ENCODE peak calls at places on chromosomes 12 and 14, in five cellular contexts. One of them, this sample, is unnamed. For H3K4me1 and H3K27me3, the result is how much of the 10 kb centered on the place peaks cover.

GRCh38 chr12:6604254-6605029 is 2.7 kb downstream of the CHD4 start:
- DNase-seq in K562: no peak
- DNase-seq in IMR-90: no peak
- DNase-seq in MM.1S: no peak
- DNase-seq in neuronal stem cell: no peak
- DNase-seq in this sample: no peak

GRCh38 chr12:105449406-105449805 is 118.9 kb downstream of the C12orf75 start:
- DNase-seq in K562: no peak
- DNase-seq in neuronal stem cell: no peak
- DNase-seq in IMR-90: no peak
- DNase-seq in MM.1S: no peak
- DNase-seq in this sample: no peak

GRCh38 chr12:128763395-128763794 is 60.4 kb downstream of the SLC15A4 start:
- DNase-seq in neuronal stem cell: no peak
- DNase-seq in MM.1S: no peak
- DNase-seq in IMR-90: no peak
- DNase-seq in K562: no peak
- DNase-seq in this sample: no peak

GRCh38 chr14:24130717-24131548 is 474 bp downstream of the FITM1 start:
- DNase-seq in MM.1S: no peak
- DNase-seq in K562: no peak
- DNase-seq in neuronal stem cell: no peak
- DNase-seq in IMR-90: no peak
- DNase-seq in this sample: peak

GRCh38 chr14:66425402-66425801 is 60.8 kb upstream of the CCDC196 start:
- DNase-seq in K562: no peak
- DNase-seq in neuronal stem cell: no peak
- DNase-seq in IMR-90: no peak
- DNase-seq in MM.1S: no peak
- DNase-seq in this sample: no peak

GRCh38 chr14:90851327-90852036 is 35.3 kb upstream of the TTC7B start:
- DNase-seq in K562: no peak
- DNase-seq in neuronal stem cell: no peak
- DNase-seq in MM.1S: no peak
- DNase-seq in IMR-90: no peak
- DNase-seq in this sample: no peak

GRCh38 chr14:97107760-97108159 is 310.6 kb downstream of the VRK1 start:
- DNase-seq in MM.1S: no peak
- DNase-seq in neuronal stem cell: no peak
- DNase-seq in IMR-90: no peak
- DNase-seq in K562: no peak
- DNase-seq in this sample: no peak

GRCh38 chr12:116880817-116881324 is 370 bp downstream of the HRK start:
- DNase-seq in IMR-90: peak
- DNase-seq in MM.1S: peak
- DNase-seq in neuronal stem cell: peak
- DNase-seq in K562: peak
- DNase-seq in this sample: peak

GRCh38 chr14:77023001-77023996 is 5.2 kb downstream of the IRF2BPL start:
- DNase-seq in MM.1S: no peak
- DNase-seq in K562: no peak
- DNase-seq in IMR-90: peak
- DNase-seq in neuronal stem cell: no peak
- DNase-seq in this sample: no peak

GRCh38 chr14:80965041-80965440 is 9.6 kb downstream of the TSHR start:
- DNase-seq in neuronal stem cell: no peak
- DNase-seq in MM.1S: no peak
- DNase-seq in IMR-90: no peak
- DNase-seq in K562: no peak
- DNase-seq in this sample: no peak

GRCh38 chr12:6092784-6093722 is 31.4 kb downstream of the VWF start:
- DNase-seq in neuronal stem cell: no peak
- DNase-seq in IMR-90: peak
- DNase-seq in MM.1S: no peak
- DNase-seq in K562: no peak
- DNase-seq in this sample: peak

GRCh38 chr14:104705340-104706047 is 16.1 kb downstream of the INF2 start:
- DNase-seq in MM.1S: no peak
- DNase-seq in neuronal stem cell: no peak
- DNase-seq in IMR-90: peak
- DNase-seq in K562: no peak
- DNase-seq in this sample: no peak

DNA sequence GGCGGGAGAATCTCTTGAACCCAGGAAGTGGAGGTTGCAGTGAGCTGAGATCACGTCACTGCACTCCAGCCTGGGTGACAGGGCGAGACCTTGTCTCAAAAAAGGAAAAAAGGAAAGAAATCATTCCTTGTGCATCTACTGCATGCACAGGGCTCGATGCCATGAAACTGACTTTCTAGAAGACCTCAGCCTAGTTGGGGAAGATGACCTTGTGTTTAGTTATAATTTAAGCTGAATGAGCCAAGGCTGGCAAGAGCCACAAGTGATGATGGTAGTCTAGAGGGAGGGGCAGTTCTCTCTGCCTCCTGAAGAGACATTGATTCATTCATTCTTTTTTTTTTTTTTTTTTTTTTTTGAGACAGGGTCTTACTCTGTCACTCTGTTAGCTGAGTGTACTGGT is 24.2 kb downstream of the ACACB start:
- DNase-seq in K562: no peak
- DNase-seq in IMR-90: no peak
- DNase-seq in MM.1S: no peak
- DNase-seq in neuronal stem cell: no peak
- DNase-seq in this sample: no peak
- H3K4me1 ChIP-seq in K562: under half
- H3K4me1 ChIP-seq in IMR-90: under half
- H3K4me1 ChIP-seq in MM.1S: under half
- H3K4me1 ChIP-seq in neuronal stem cell: under half
- H3K4me1 ChIP-seq in this sample: under half

DNA sequence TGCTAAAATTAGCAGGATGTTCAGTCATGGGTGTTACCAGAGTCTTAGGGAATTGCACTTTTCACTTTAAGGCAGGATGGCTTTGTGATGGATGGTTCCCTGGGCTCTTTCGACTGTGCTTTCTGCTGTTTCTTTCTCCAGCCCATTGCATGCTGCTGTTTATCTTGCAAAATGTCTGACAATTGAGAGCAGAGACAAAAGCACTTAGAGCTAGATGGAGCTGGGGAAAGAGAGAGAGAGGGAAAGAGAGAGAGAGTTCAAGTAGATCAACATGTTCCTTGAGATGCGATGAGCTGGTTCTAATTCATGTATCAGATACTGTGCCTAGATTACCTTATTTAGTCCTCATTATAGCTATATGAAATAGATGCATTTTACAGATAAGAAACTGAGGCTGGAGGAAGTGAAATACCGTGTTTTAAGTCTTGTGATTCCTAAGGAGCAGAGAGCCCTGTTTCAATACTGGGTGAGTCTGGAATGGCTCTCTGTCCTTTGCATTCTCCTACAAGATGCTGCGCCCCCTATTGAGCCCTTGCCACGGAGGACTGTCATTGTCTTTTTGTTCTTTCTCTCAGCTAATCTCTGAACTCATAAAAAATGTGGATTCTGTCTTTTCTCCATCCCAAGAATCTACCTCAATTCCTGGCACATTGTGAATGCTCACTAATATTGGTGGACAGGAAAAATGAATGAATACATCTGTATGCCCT is 227.9 kb downstream of the ALG10B start:
- DNase-seq in K562: no peak
- DNase-seq in MM.1S: peak
- DNase-seq in IMR-90: no peak
- DNase-seq in neuronal stem cell: peak
- DNase-seq in this sample: no peak
- H3K27ac ChIP-seq in K562: no peak
- H3K27ac ChIP-seq in MM.1S: peak
- H3K27ac ChIP-seq in IMR-90: no peak
- H3K27ac ChIP-seq in neuronal stem cell: no peak
- H3K27ac ChIP-seq in this sample: no peak

GRCh38 chr14:105884808-105885281 is 358.5 kb downstream of the TMEM121 start:
- DNase-seq in K562: no peak
- DNase-seq in neuronal stem cell: no peak
- DNase-seq in MM.1S: no peak
- DNase-seq in IMR-90: no peak
- DNase-seq in this sample: no peak
- H3K27me3 ChIP-seq in K562: under half
- H3K27me3 ChIP-seq in neuronal stem cell: under half
- H3K27me3 ChIP-seq in MM.1S: under half
- H3K27me3 ChIP-seq in IMR-90: under half
- H3K27me3 ChIP-seq in this sample: under half

DNA sequence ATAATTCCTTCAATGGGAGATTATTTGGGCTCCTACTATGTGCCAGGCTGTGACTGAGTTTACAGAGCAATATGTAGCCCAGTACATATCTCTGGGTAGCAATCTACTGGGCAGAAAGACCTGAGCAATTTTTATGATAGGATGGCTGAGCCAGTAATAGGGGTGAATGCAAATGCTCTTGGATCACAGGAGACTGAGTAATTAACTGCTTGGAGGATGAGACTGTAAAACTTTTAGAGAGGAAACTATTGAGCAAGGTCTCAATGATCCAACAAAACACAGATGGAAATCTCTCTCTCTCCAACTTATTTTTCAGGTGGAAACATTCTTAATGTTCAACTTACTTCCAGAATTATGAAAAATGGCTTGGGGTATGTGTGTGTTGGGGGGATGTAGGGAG is 402.2 kb downstream of the AEBP2 start:
- DNase-seq in IMR-90: no peak
- DNase-seq in neuronal stem cell: no peak
- DNase-seq in MM.1S: no peak
- DNase-seq in K562: no peak
- DNase-seq in this sample: no peak
- H3K4me1 ChIP-seq in IMR-90: under half
- H3K4me1 ChIP-seq in neuronal stem cell: under half
- H3K4me1 ChIP-seq in MM.1S: under half
- H3K4me1 ChIP-seq in K562: under half
- H3K4me1 ChIP-seq in this sample: under half

GRCh38 chr14:73452341-73453191 is 5.8 kb downstream of the NUMB start:
- DNase-seq in MM.1S: no peak
- DNase-seq in IMR-90: peak
- DNase-seq in K562: no peak
- DNase-seq in neuronal stem cell: no peak
- DNase-seq in this sample: no peak
- H3K27ac ChIP-seq in MM.1S: no peak
- H3K27ac ChIP-seq in IMR-90: peak
- H3K27ac ChIP-seq in K562: peak
- H3K27ac ChIP-seq in neuronal stem cell: no peak
- H3K27ac ChIP-seq in this sample: no peak

GRCh38 chr12:57471661-57472060 is 8.0 kb downstream of the ARHGAP9 start:
- DNase-seq in neuronal stem cell: no peak
- DNase-seq in IMR-90: no peak
- DNase-seq in K562: no peak
- DNase-seq in MM.1S: no peak
- DNase-seq in this sample: no peak
- H3K27me3 ChIP-seq in neuronal stem cell: under half
- H3K27me3 ChIP-seq in IMR-90: half or more
- H3K27me3 ChIP-seq in K562: under half
- H3K27me3 ChIP-seq in MM.1S: under half
- H3K27me3 ChIP-seq in this sample: under half

DNA sequence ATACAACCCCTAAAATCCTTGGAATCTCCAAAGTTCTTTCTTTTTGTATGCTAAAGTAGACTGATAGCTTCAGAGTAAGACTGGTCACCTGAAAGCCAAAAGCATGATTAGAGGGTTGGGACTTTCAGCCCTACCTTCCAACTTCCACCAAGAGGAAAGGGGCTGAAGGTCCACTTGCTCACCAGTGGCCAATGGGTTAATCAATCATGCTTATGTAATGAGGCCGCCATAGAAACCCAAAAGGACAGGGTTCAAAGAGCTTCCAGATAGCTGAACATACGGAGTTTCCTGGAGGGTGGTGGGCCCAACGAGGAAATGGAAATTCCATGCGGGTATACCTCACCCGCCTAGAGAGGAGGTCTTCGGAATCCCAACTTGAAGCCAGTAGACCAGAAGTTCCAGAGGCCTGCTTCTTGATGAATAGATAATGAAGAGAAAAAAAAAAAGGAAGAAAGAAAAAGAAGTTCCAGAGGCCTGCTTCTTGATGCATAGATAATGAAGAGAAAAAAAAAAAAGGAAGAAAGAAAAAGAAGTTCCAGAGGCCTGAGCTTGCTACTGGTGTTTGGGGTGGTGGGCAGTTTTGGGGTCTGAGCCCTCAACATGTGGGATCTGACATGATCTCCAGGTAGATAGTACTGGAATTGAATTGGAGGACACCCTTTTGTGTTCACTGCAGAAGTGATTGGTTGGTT is 11.2 kb upstream of the BTG1 start:
- DNase-seq in K562: no peak
- DNase-seq in neuronal stem cell: no peak
- DNase-seq in MM.1S: no peak
- DNase-seq in IMR-90: no peak
- DNase-seq in this sample: no peak
- H3K4me1 ChIP-seq in K562: under half
- H3K4me1 ChIP-seq in neuronal stem cell: under half
- H3K4me1 ChIP-seq in MM.1S: under half
- H3K4me1 ChIP-seq in IMR-90: under half
- H3K4me1 ChIP-seq in this sample: under half

GRCh38 chr12:50581226-50582184 is 76.7 kb downstream of the DIP2B start:
- DNase-seq in IMR-90: peak
- DNase-seq in MM.1S: no peak
- DNase-seq in K562: no peak
- DNase-seq in neuronal stem cell: no peak
- DNase-seq in this sample: no peak
- H3K27ac ChIP-seq in IMR-90: peak
- H3K27ac ChIP-seq in MM.1S: no peak
- H3K27ac ChIP-seq in K562: peak
- H3K27ac ChIP-seq in neuronal stem cell: no peak
- H3K27ac ChIP-seq in this sample: no peak

This sample was measured in SJCRH30.